ENCODE peak calls at places on chromosome 1, in four cellular contexts. E, K, T and J are unnamed samples.

GRCh38 chr1:216778763-216779162 is 55.5 kb upstream of the ESRRG start:
- DNase-seq in E (no peak), K (no peak), T (no peak), J (no peak)

GRCh38 chr1:246396322-246396721 is 110.8 kb downstream of the SMYD3 start:
- DNase-seq in E (no peak), K (no peak), T (no peak), J (no peak)

GRCh38 chr1:22971161-22972062 is 1.3 kb downstream of the LACTBL1 start:
- DNase-seq in E (no peak), K (no peak), T (no peak), J (peak)

GRCh38 chr1:43872280-43872679 is 61.3 kb upstream of the ARTN start:
- DNase-seq in E (no peak), K (no peak), T (no peak), J (no peak)

GRCh38 chr1:77354536-77354935 is 72.7 kb downstream of the AK5 start:
- DNase-seq in E (no peak), K (no peak), T (no peak), J (no peak)

GRCh38 chr1:159594581-159594980 is 7.0 kb downstream of the APCS start:
- DNase-seq in E (no peak), K (no peak), T (no peak), J (no peak)

GRCh38 chr1:244599937-244600350 is 53.0 kb upstream of the DESI2 start:
- DNase-seq in E (no peak), K (no peak), T (no peak), J (no peak)

GRCh38 chr1:24085546-24085945 is 26.4 kb downstream of the MYOM3 start:
- DNase-seq in E (no peak), K (no peak), T (no peak), J (no peak)

GRCh38 chr1:160261526-160261877 is 847 bp downstream of the DCAF8 start:
- DNase-seq in E (no peak), K (peak), T (no peak), J (no peak)